ENCODE peak calls at places on chromosomes 4 and X, in nine cellular contexts. V is LNCaP clone FGC, S is MCF 10A, C is pancreas, P is WTC11, W is Calu3, L is osteocyte, G is psoas muscle, J is neural crest cell. T is an unnamed sample.

GRCh38 chr4:74189331-74190043 is 31.6 kb downstream of the MTHFD2L start:
- DNase-seq in V (peak; percentile 57), S (peak; percentile 71), C (no peak), P (no peak), W (no peak), L (no peak), G (no peak), J (no peak), T (no peak)

GRCh38 chrX:358651-359143 is 28.0 kb downstream of the PPP2R3B start:
- DNase-seq in V (no peak), S (no peak), C (no peak), P (no peak), W (no peak), L (no peak), G (no peak), J (no peak), T (no peak)

GRCh38 chr4:113509851-113510250 is 251.7 kb downstream of the CAMK2D start:
- DNase-seq in V (no peak), S (no peak), C (no peak), P (no peak), W (no peak), L (no peak), G (no peak), J (no peak), T (no peak)

GRCh38 chr4:37066149-37066548 is 178.4 kb upstream of the NWD2 start:
- DNase-seq in V (peak; percentile 35), S (peak; percentile 76), C (no peak), P (no peak), W (peak; percentile 1), L (no peak), G (no peak), J (no peak), T (no peak)

GRCh38 chr4:112550728-112551127 is 34.7 kb upstream of the NEUROG2 start:
- DNase-seq in V (no peak), S (peak; percentile 5), C (no peak), P (no peak), W (no peak), L (no peak), G (no peak), J (no peak), T (no peak)

GRCh38 chr4:19438228-19438627 is 813.5 kb upstream of the SLIT2 start:
- DNase-seq in V (no peak), S (peak; percentile 0), C (no peak), P (no peak), W (no peak), L (no peak), G (no peak), J (no peak), T (no peak)

GRCh38 chr4:14816592-14817273 is 185.5 kb upstream of the CPEB2 start:
- DNase-seq in V (no peak), S (no peak), C (no peak), P (no peak), W (no peak), L (no peak), G (no peak), J (no peak), T (no peak)

GRCh38 chr4:145623831-145624230 is 4.6 kb downstream of the MMAA start:
- DNase-seq in V (no peak), S (no peak), C (no peak), P (no peak), W (peak; percentile 7), L (no peak), G (no peak), J (no peak), T (no peak)

GRCh38 chr4:78954048-78954666 is 14.9 kb upstream of the PAQR3 start:
- DNase-seq in V (no peak), S (peak; percentile 45), C (no peak), P (peak; percentile 37), W (peak; percentile 18), L (no peak), G (no peak), J (peak; percentile 22), T (no peak)

GRCh38 chr4:94571301-94571700 is 119.6 kb downstream of the PDLIM5 start:
- DNase-seq in V (no peak), S (no peak), C (no peak), P (no peak), W (no peak), L (no peak), G (no peak), J (no peak), T (no peak)

GRCh38 chr4:89482248-89482647 is 174.6 kb upstream of the GPRIN3 start:
- DNase-seq in V (peak; percentile 38), S (peak; percentile 76), C (no peak), P (peak; percentile 18), W (peak; percentile 30), L (no peak), G (no peak), J (no peak), T (no peak)

GRCh38 chr4:180823116-180823515 is 1420.1 kb upstream of the TENM3 start:
- DNase-seq in V (no peak), S (no peak), C (no peak), P (no peak), W (no peak), L (no peak), G (no peak), J (no peak), T (no peak)

GRCh38 chrX:46803140-46803539 is 33.7 kb upstream of the RP2 start:
- DNase-seq in V (no peak), S (peak; percentile 37), C (no peak), P (peak; percentile 25), W (peak; percentile 41), L (no peak), G (no peak), J (no peak), T (no peak)

GRCh38 chrX:39891781-39892180 is 206.0 kb downstream of the BCOR start:
- DNase-seq in V (peak; percentile 35), S (peak; percentile 59), C (no peak), P (no peak), W (no peak), L (no peak), G (no peak), J (no peak), T (no peak)

DNA sequence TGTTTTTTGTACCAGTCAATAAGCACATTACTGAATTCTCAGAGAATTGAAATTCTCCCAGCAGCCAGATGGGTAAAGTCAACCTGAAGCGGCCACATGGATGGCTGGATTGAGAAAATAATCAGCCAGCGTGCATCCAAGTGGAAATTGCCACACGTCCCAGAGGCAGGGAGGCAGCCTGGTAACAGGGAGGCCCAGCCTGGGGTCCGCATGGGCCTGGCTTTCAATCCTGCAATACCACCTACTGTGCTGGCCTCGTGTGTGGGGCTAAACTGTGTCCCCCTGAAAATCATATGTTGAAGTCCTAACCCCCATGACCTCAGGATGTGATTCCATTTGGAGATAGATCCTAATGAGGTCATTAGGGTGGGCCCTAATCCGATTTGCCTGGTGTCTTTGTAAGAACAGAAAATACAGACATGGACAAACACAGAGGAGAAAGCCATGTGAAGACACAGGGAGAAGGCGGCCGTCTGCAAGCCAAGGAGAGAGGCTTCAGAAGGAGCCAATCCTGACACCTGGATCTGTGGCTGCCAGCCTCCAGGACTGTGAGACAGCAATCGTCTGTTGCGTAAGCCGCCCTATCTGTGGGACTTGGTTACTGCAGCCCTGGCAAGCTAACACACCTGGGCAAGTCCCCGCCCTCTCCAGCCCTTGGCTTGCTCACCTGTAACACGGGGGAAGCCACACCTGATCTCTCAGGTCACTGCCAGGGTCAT is 90.3 kb downstream of the JAKMIP1 start:
- DNase-seq in V (peak; percentile 68), S (peak; percentile 60), C (no peak), P (peak; percentile 85), W (peak; percentile 46), L (no peak), G (no peak), J (no peak), T (no peak)
- TF ChIP-seq CTCF in V (peak; percentile 64), S (peak; percentile 7), C (no peak), P (peak; percentile 65), W (no peak), L (peak; percentile 14), G (no peak), J (peak; percentile 58), T (peak; percentile 26)

GRCh38 chr4:38166082-38166481 is 205.9 kb downstream of the PTTG2 start:
- DNase-seq in V (no peak), S (no peak), C (no peak), P (no peak), W (no peak), L (no peak), G (no peak), J (no peak), T (no peak)
- TF ChIP-seq CTCF in V (no peak), S (no peak), C (no peak), P (no peak), W (no peak), L (no peak), G (no peak), J (no peak), T (no peak)

GRCh38 chr4:59249110-59249509 is 1951.0 kb upstream of the ADGRL3 start:
- DNase-seq in V (no peak), S (no peak), C (no peak), P (no peak), W (no peak), L (no peak), G (no peak), J (no peak), T (no peak)

GRCh38 chr4:59248313-59248712 is 1951.8 kb upstream of the ADGRL3 start:
- DNase-seq in V (no peak), S (no peak), C (no peak), P (no peak), W (no peak), L (no peak), G (no peak), J (no peak), T (no peak)

GRCh38 chr4:59243038-59243437 is 1957.1 kb upstream of the ADGRL3 start:
- DNase-seq in V (no peak), S (no peak), C (no peak), P (no peak), W (no peak), L (no peak), G (no peak), J (no peak), T (no peak)

DNA sequence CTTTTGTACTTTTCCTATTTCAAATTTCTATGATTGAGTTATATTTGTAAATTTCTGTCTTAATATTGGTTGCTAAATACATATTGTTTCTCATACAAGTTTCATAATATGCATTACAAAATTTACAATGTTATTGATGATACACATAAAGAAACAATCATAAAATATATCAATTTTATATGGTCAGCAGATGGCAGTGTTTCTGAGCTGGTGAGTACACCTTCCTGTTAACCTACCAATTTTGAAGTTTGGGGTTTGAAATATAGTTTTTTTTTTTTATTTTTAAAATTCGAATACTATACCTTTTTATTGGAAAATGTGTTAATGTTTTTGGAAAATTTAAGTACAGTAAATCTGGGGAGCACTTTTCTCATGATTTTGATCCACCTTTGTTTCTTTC is 1953.1 kb upstream of the ADGRL3 start:
- DNase-seq in V (peak; percentile 10), S (peak; percentile 16), C (no peak), P (no peak), W (no peak), L (no peak), G (no peak), J (no peak), T (no peak)
- TF ChIP-seq CTCF in V (peak; percentile 35), S (peak; percentile 45), C (no peak), P (no peak), W (no peak), L (peak; percentile 55), G (no peak), J (peak; percentile 65), T (peak; percentile 9)

DNA sequence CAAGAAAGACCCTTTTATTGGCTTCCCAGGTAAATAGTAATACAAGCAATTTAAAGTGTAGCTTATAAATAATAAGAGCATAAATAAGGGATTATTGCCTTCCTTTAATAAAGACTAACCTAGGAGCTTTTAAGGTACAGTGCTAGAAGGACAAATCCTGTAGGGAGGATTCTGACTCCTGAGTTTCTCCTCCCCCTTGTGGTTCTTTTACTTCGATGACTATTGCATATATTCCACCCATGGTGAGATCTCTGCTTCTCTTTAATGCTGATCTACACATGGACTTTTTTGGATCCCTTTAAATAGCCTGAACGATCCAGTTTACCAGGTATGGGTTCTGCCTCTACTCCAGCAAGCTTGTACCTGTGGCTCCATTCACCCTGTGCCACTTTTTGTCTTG is 2.5 kb downstream of the GALNT7 start:
- DNase-seq in V (no peak), S (peak; percentile 62), C (no peak), P (no peak), W (no peak), L (no peak), G (no peak), J (no peak), T (no peak)
- TF ChIP-seq CTCF in V (peak; percentile 31), S (no peak), C (no peak), P (no peak), W (no peak), L (peak; percentile 54), G (no peak), J (peak; percentile 59), T (no peak)

T was measured in lower lobe of right lung.